ENCODE peak calls at places on chromosomes 11 and 22, in seven cellular contexts. Y is A172; C is psoas muscle; Q is stimulated activated CD4-positive, alpha-beta T cell treated with anti-CD3 and anti-CD28 coated beads, Interleukin-15, amount 100 ng/mL, for 48 hours; F is BJ; J is stimulated activated CD8-positive, alpha-beta memory T cell treated with anti-CD3 and anti-CD28 coated beads, Interleukin-15, amount 100 ng/mL, for 4 hours; H is HTR-8/SVneo. T is an unnamed sample.

GRCh38 chr22:48368975-48369525 is 1458.6 kb downstream of the BRD1 start:
- DNase-seq in J (no peak), H (no peak), Q (no peak), Y (no peak), C (no peak), F (no peak), T (no peak)

GRCh38 chr22:49923445-49923844 is 5.0 kb downstream of the CRELD2 start:
- DNase-seq in Y (no peak), Q (no peak), C (no peak), F (no peak), H (no peak), J (no peak), T (no peak)

GRCh38 chr11:16166571-16166970 is 189.8 kb downstream of the SOX6 start:
- DNase-seq in H (no peak), F (no peak), Y (no peak), J (no peak), C (no peak), Q (no peak), T (no peak)

GRCh38 chr11:126920833-126921232 is 79.7 kb downstream of the KIRREL3 start:
- DNase-seq in H (no peak), C (no peak), F (no peak), J (no peak), Y (no peak), Q (no peak), T (no peak)

GRCh38 chr11:15926071-15926470 is 430.3 kb downstream of the SOX6 start:
- DNase-seq in J (no peak), Q (no peak), F (no peak), H (no peak), Y (peak), C (no peak), T (no peak)

GRCh38 chr11:131546218-131546895 is 175.9 kb downstream of the NTM start:
- DNase-seq in Y (no peak), J (no peak), H (no peak), F (no peak), C (no peak), Q (no peak), T (no peak)

GRCh38 chr22:35215993-35216392 is 41.3 kb upstream of the HMGXB4 start:
- DNase-seq in J (no peak), C (no peak), H (no peak), Q (no peak), F (no peak), Y (no peak), T (no peak)

GRCh38 chr11:3049430-3050243 is 7.6 kb downstream of the CARS1 start:
- DNase-seq in C (peak), Y (peak), J (peak), Q (peak), H (peak), F (peak), T (peak)

GRCh38 chr11:63866211-63866610 is 27.3 kb downstream of the MARK2 start:
- DNase-seq in F (no peak), H (no peak), C (peak), J (peak), Q (peak), Y (no peak), T (peak)

GRCh38 chr22:50320671-50321325 is 6.0 kb downstream of the DENND6B start:
- DNase-seq in J (no peak), F (no peak), H (no peak), Y (no peak), Q (no peak), C (no peak), T (no peak)

T was measured in left ventricle myocardium superior.